ENCODE peak calls at places on chromosomes 13 and 19, in five cellular contexts. K is PC-3, Z is neural progenitor cell, L is MM.1S, E is HCT116. H is an unnamed sample.
A peak's percentile ranks its signal among the peaks of the same experiment; 100 is the strongest.

GRCh38 chr19:8515317-8515716 is 1.4 kb upstream of the ZNF414 start:
- DNase-seq in K (no peak), Z (no peak), L (no peak), E (no peak), H (no peak)

GRCh38 chr13:113305208-113305607 is 8.2 kb downstream of the LAMP1 start:
- DNase-seq in K (no peak), Z (no peak), L (no peak), E (no peak), H (no peak)

GRCh38 chr19:6421075-6422014 is 3.3 kb downstream of the KHSRP start:
- DNase-seq in K (no peak), Z (no peak), L (no peak), E (no peak), H (no peak)

GRCh38 chr19:38221919-38222828 is 1.8 kb downstream of the DPF1 start:
- DNase-seq in K (no peak), Z (no peak), L (no peak), E (no peak), H (no peak)

GRCh38 chr13:37263881-37264280 is 158.4 kb upstream of the CSNK1A1L start:
- DNase-seq in K (no peak), Z (peak; percentile 50), L (no peak), E (no peak), H (no peak)

GRCh38 chr13:92838786-92839185 is 387.8 kb upstream of the GPC6 start:
- DNase-seq in K (peak; percentile 74), Z (no peak), L (peak; percentile 69), E (no peak), H (no peak)

GRCh38 chr13:113747291-113747833 is 11.7 kb upstream of the TMEM255B start:
- DNase-seq in K (no peak), Z (no peak), L (no peak), E (no peak), H (no peak)

GRCh38 chr13:79226938-79227337 is 179.1 kb downstream of the RBM26 start:
- DNase-seq in K (no peak), Z (no peak), L (no peak), E (no peak), H (no peak)

GRCh38 chr13:102310691-102311432 is 91.0 kb downstream of the FGF14 start:
- DNase-seq in K (no peak), Z (no peak), L (no peak), E (no peak), H (no peak)
- TF ChIP-seq EZH2phosphoT487 in K (no peak), Z (no peak), L (no peak), E (no peak), H (no peak)

GRCh38 chr19:18605546-18606280 is 886 bp downstream of the CRLF1 start:
- DNase-seq in K (no peak), Z (peak; percentile 47), L (no peak), E (no peak), H (no peak)

GRCh38 chr19:18608805-18609716 is 2.5 kb upstream of the CRLF1 start:
- DNase-seq in K (no peak), Z (no peak), L (no peak), E (no peak), H (no peak)

GRCh38 chr19:18606281-18607221 is at the start of gene CRLF1:
- DNase-seq in K (no peak), Z (peak; percentile 55), L (no peak), E (no peak), H (no peak)

GRCh38 chr19:18608102-18608804 is 1.7 kb upstream of the CRLF1 start:
- DNase-seq in K (no peak), Z (no peak), L (no peak), E (no peak), H (no peak)

DNA sequence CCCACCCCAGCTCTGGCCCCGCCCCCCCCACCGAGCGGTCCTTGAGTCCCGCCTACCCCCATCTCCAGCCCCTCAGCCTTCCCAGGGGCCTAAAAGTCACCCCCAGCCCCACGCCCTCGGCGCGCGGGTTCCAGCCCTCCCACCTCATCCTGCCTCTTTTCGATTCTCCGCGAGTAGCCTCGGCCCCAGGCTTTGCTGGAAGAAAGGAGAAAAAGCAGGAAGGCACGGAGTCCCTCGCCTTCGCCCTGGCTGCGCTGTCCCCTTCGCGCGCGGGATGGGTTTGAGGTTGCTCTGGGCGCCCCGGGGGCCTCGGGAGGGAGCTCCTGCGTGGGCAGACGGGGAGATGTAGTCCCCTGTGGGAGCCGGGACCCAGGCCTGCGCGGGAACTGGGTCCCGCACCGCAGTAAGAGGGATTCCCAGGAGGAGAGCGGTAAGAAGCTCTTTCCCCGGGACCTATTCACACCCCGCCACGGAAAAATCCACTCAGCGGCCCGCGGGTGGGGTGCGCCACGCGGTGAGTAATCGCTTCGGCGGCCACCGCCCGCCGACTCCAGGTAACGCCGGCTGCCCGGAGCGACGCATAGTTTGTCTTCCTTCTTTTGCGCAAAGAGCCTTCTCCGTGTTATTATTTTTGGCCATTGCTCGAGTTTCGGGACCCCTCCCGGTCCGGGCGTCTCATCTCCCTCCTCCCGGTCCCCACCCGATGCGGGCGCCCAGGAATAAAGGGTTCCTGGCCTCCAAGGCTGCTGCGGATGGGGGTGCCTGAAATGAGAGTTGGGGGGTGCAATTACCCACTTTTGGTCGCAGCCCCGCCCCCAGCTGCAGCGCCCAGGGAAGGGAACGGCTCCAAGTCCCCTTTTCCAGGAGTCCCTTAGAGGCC is 863 bp upstream of the CRLF1 start:
- DNase-seq in K (no peak), Z (peak; percentile 59), L (no peak), E (no peak), H (no peak)
- TF ChIP-seq EZH2 in K (peak; percentile 95), Z (peak; percentile 100), L (no peak), E (no peak), H (peak; percentile 95)

GRCh38 chr19:37128821-37129177 is 43.7 kb downstream of the ZNF585A start:
- DNase-seq in K (no peak), Z (no peak), L (no peak), E (no peak), H (no peak)

GRCh38 chr19:37127999-37128820 is 44.3 kb downstream of the ZNF585A start:
- DNase-seq in K (no peak), Z (no peak), L (no peak), E (no peak), H (no peak)
- H3K9me3 ChIP-seq in K (peaks cover 66% of the 10 kb centered on the region), Z (peaks cover 85% of the 10 kb centered on the region), L (no peaks in the 10 kb centered on the region), E (peaks cover 37% of the 10 kb centered on the region), H (peaks cover 79% of the 10 kb centered on the region)

DNA sequence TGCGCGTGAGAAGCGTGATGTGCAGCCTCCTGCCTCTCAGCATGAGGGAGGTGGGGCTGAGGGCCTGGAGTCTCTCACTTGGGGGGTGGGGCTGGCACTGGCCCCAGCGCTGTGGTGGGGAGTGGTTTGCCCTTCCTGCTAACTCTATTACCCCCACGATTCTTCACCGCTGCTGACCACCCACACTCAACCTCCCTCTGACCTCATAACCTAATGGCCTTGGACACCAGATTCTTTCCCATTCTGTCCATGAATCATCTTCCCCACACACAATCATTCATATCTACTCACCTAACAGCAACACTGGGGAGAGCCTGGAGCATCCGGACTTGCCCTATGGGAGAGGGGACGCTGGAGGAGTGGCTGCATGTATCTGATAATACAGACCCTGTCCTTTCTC is 8.7 kb downstream of the CD177 start:
- DNase-seq in K (no peak), Z (no peak), L (no peak), E (no peak), H (no peak)
- TF ChIP-seq EZH2phosphoT487 in K (no peak), Z (no peak), L (no peak), E (no peak), H (no peak)

GRCh38 chr19:48444129-48444932 is 1.5 kb upstream of the GRWD1 start:
- DNase-seq in K (no peak), Z (no peak), L (no peak), E (no peak), H (no peak)
- TF ChIP-seq EZH2 in K (no peak), Z (peak; percentile 69), L (no peak), E (no peak), H (no peak)

DNA sequence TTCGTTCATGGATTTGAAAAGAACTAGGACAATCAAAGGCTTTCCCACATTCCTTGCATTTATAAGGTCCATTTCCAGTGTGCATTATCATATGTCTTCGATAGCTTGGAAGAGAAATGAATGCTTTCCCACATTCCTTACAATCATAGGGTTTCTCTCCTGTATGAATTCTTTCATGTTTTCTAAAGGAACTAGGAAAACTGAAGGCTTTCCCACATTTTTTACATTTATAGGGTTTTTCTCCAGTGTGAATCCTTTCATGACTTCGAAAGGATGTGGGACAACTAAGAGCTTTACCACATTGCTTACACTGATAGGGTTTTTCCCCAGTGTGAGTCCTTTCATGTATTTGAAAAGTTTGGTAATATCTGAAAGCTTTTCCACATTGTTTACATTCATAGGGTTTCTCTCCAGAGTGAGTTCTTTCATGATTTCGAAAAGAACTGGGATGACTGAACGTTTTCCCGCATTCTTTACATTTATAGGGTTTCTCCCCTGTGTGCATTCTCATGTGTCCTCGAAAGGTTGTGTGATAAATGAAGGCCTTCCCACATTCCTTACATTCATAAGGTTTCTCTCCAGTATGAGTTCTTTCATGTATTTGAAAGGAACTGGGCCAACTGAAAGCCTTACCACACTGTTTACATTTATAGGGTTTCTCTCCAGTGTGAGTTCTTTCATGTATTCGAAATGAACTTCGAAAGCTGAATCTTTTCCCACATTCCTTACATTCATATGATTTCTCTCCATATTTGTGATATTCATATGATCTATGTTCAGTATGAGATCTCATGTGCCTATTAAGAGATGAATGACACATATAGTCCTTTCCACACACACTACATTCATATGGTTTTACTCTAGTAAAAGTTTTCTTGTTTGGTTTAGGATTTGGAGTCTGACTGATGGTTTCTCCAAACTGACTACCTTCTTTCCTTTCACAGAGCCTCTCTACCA is 19.6 kb downstream of the ZNF709 start:
- DNase-seq in K (no peak), Z (no peak), L (no peak), E (no peak), H (no peak)
- H3K9me3 ChIP-seq in K (peaks cover 59% of the 10 kb centered on the region), Z (peaks cover 45% of the 10 kb centered on the region), L (no peaks in the 10 kb centered on the region), E (peaks cover 24% of the 10 kb centered on the region), H (peaks cover 51% of the 10 kb centered on the region)

GRCh38 chr13:40063278-40063698 is 407.8 kb downstream of the COG6 start:
- DNase-seq in K (no peak), Z (no peak), L (no peak), E (no peak), H (no peak)

GRCh38 chr13:40064723-40065122 is 409.3 kb downstream of the COG6 start:
- DNase-seq in K (peak; percentile 92), Z (no peak), L (no peak), E (no peak), H (peak; percentile 45)

GRCh38 chr13:40061466-40062450 is 406.3 kb downstream of the COG6 start:
- DNase-seq in K (no peak), Z (no peak), L (no peak), E (no peak), H (no peak)

GRCh38 chr13:40064154-40064713 is 408.8 kb downstream of the COG6 start:
- DNase-seq in K (no peak), Z (no peak), L (no peak), E (no peak), H (peak; percentile 24)

DNA sequence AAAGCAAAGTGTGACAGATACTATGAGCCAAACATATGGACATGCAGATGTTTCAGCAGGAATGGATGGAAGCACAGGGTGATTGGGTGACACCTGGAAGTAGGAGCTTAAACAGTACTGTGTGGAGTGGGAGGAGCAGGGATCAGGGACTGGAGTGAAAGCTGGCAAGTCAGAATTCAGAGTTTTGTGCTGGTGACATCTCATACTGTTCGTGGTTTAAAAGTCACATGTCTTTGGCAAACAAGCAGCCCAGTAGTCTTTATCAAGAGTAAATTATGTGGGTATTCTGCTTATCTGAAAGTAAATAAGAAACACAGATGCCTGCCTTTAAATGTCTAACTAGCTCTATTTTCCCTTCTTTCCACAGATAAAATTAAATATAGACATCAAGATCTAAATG is 408.3 kb downstream of the COG6 start:
- DNase-seq in K (peak; percentile 3), Z (no peak), L (no peak), E (no peak), H (peak; percentile 59)
- TF ChIP-seq EZH2phosphoT487 in K (no peak), Z (no peak), L (no peak), E (no peak), H (no peak)

H was measured in hepatocyte.